ENCODE peak calls at places on chromosomes 3 and 15, in four cellular contexts. K is endothelial cell of umbilical vein, A is GM23338, B is breast epithelium. P is an unnamed sample.

GRCh38 chr15:80588801-80589200 is 106.3 kb upstream of the ABHD17C start:
- DNase-seq in B (no peak), K (peak), A (no peak), P (no peak)

GRCh38 chr3:174540536-174540935 is 318.6 kb upstream of the NAALADL2 start:
- DNase-seq in K (no peak), A (peak), B (no peak), P (no peak)

GRCh38 chr3:126656376-126657134 is 1.6 kb upstream of the TXNRD3 start:
- DNase-seq in B (no peak), A (no peak), K (no peak), P (no peak)

GRCh38 chr3:17680530-17680929 is 61.9 kb downstream of the TBC1D5 start:
- DNase-seq in B (no peak), A (no peak), K (no peak), P (no peak)

GRCh38 chr15:41332788-41333527 is at the start of gene NUSAP1:
- DNase-seq in K (no peak), A (no peak), B (no peak), P (peak)

GRCh38 chr3:89264037-89264560 is 156.7 kb downstream of the EPHA3 start:
- DNase-seq in B (no peak), K (no peak), A (no peak), P (no peak)

GRCh38 chr3:141955163-141955562 is 78.7 kb downstream of the ATP1B3 start:
- DNase-seq in B (no peak), A (no peak), K (no peak), P (no peak)

GRCh38 chr3:129855454-129856419 is 37.8 kb downstream of the TMCC1 start:
- DNase-seq in A (no peak), B (no peak), K (peak), P (no peak)

GRCh38 chr3:57948080-57948671 is 60.0 kb upstream of the FLNB start:
- DNase-seq in B (no peak), K (no peak), A (no peak), P (no peak)

GRCh38 chr3:197297476-197298340 is 704 bp downstream of the DLG1 start:
- DNase-seq in K (peak), A (peak), B (peak), P (peak)
- TF ChIP-seq POLR2AphosphoS5 in K (peak), A (no peak), B (no peak), P (peak)

DNA sequence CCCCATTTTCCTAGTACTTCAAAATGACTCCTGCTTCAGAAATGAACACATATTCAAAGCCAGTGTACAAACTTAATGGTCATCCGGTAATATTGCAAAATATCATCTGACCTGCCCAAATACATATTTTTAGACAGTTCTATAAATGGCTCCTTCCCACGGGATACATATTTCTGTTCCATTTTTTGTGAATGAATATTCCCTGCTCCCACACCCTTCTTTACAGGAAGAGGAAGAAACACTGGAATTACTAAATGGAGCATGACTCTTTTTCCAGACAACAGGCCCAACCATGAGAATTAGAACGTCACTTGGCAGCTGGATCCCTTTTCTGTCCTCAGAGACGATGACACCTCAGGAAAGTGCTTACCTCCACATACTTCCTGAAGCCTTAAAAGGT is 38.0 kb upstream of the CBLB start:
- DNase-seq in B (peak), K (peak), A (no peak), P (no peak)
- TF ChIP-seq POLR2AphosphoS5 in B (no peak), K (no peak), A (no peak), P (no peak)

GRCh38 chr3:20375302-20375701 is 189.3 kb upstream of the SGO1 start:
- DNase-seq in K (no peak), A (no peak), B (no peak), P (no peak)

GRCh38 chr3:20380310-20380709 is 194.3 kb upstream of the SGO1 start:
- DNase-seq in B (no peak), A (no peak), K (no peak), P (no peak)
- TF ChIP-seq POLR2AphosphoS5 in B (no peak), A (no peak), K (no peak), P (no peak)

GRCh38 chr15:52778457-52778856 is 11.7 kb downstream of the ONECUT1 start:
- DNase-seq in K (no peak), A (peak), B (no peak), P (no peak)
- TF ChIP-seq POLR2AphosphoS5 in K (no peak), A (no peak), B (no peak), P (no peak)

GRCh38 chr3:24470277-24470676 is 24.4 kb downstream of the THRB start:
- DNase-seq in K (no peak), B (no peak), A (no peak), P (no peak)

GRCh38 chr3:24460974-24461373 is 33.7 kb downstream of the THRB start:
- DNase-seq in K (no peak), B (no peak), A (no peak), P (no peak)

GRCh38 chr3:24462737-24463136 is 31.9 kb downstream of the THRB start:
- DNase-seq in K (no peak), B (no peak), A (no peak), P (no peak)

DNA sequence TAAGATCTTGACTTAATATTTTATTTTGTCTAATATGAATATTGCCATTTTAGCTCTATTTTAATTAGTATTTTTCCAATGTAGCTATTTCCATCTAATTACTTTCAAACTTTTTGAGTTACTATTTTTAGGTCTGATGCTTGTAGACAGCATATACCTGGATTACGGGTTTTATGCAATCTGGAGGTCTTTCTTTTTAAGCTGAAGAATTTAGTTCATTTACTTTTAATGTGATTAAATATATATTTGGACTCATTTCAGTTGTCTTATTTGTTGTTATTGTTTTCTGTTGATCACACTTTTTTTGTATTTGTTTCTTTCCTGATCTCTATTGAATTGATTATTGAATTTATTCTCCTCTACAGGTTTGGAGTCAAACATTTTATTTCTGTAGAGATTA is 30.3 kb downstream of the THRB start:
- DNase-seq in B (no peak), A (no peak), K (no peak), P (no peak)
- TF ChIP-seq POLR2AphosphoS5 in B (no peak), A (no peak), K (no peak), P (no peak)

GRCh38 chr3:189165092-189165491 is 6.7 kb upstream of the TPRG1 start:
- DNase-seq in B (no peak), A (no peak), K (no peak), P (no peak)

GRCh38 chr3:189169728-189170127 is 2.0 kb upstream of the TPRG1 start:
- DNase-seq in K (no peak), B (no peak), A (peak), P (no peak)

GRCh38 chr3:189168711-189169110 is 3.1 kb upstream of the TPRG1 start:
- DNase-seq in B (no peak), A (no peak), K (no peak), P (no peak)

GRCh38 chr3:189166334-189166733 is 5.4 kb upstream of the TPRG1 start:
- DNase-seq in A (peak), B (no peak), K (no peak), P (no peak)

DNA sequence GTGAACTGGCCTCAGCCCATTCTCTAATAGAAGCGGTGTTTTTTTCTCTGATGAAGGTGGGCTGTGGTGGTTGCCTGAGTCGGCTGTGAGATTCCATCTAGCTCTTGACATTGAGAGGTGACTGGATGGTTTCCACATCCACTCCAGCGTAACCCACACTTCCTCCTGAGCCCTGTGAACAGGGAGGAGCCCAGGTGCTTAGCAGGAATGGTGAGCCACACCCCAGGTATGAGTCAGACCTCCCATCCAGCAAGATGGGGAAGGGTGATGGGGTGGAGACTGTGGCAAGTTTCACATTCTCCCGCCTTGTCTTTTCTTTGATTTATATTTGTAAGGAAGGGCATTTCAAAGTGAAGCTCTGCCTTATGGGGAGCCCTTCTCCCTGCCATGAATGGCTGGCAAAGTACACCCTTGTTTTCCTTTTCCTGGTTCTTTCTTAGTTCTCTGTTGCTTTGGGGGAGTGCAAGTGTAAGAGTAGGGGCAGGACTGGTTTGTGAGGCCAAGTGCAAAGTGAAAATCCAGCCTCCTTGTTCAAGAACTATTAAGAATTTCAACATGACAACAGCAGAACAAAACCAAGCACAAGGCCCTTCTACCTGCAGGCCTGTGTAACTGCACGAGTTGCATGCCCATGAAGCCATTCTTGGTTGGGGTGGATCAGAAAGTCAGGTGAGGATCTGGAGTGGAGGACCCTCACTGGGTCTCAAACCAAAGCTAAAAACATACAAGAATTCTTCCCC is 4.6 kb upstream of the TPRG1 start:
- DNase-seq in K (no peak), B (no peak), A (peak), P (no peak)
- TF ChIP-seq POLR2AphosphoS5 in K (no peak), B (no peak), A (no peak), P (no peak)

GRCh38 chr3:13419356-13420050 is 619 bp downstream of the NUP210 start:
- DNase-seq in B (no peak), A (peak), K (no peak), P (peak)

GRCh38 chr3:13424111-13424844 is 4.2 kb upstream of the NUP210 start:
- DNase-seq in A (no peak), B (no peak), K (no peak), P (no peak)

GRCh38 chr3:13420817-13421755 is 964 bp upstream of the NUP210 start:
- DNase-seq in A (peak), K (no peak), B (no peak), P (peak)

GRCh38 chr3:13416002-13416793 is 3.9 kb downstream of the NUP210 start:
- DNase-seq in B (no peak), A (peak), K (no peak), P (no peak)

GRCh38 chr3:13420051-13420816 is at the start of gene NUP210:
- DNase-seq in A (peak), B (no peak), K (no peak), P (peak)
- TF ChIP-seq POLR2AphosphoS5 in A (peak), B (no peak), K (no peak), P (no peak)

DNA sequence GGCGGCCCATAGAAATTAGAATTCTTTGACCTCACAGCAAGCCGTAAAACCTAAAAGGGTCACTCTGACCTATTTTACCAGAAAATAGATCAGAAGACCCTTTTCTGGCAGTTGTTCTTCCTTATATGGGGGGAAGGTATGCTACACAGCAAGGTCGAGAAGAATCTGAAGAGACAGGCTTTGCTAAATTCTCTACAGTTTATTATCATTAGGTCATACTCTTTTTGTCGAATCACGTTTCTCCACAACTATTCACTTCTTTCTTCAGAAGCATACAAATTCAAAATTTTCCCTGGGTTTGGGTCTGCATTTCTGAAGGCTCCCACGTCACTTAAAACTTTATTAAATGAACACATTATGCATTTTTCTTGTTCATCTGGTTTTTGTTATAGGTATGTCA is 229.5 kb upstream of the GRM7 start:
- DNase-seq in K (no peak), A (no peak), B (no peak), P (no peak)
- TF ChIP-seq POLR2AphosphoS5 in K (no peak), A (no peak), B (no peak), P (no peak)

DNA sequence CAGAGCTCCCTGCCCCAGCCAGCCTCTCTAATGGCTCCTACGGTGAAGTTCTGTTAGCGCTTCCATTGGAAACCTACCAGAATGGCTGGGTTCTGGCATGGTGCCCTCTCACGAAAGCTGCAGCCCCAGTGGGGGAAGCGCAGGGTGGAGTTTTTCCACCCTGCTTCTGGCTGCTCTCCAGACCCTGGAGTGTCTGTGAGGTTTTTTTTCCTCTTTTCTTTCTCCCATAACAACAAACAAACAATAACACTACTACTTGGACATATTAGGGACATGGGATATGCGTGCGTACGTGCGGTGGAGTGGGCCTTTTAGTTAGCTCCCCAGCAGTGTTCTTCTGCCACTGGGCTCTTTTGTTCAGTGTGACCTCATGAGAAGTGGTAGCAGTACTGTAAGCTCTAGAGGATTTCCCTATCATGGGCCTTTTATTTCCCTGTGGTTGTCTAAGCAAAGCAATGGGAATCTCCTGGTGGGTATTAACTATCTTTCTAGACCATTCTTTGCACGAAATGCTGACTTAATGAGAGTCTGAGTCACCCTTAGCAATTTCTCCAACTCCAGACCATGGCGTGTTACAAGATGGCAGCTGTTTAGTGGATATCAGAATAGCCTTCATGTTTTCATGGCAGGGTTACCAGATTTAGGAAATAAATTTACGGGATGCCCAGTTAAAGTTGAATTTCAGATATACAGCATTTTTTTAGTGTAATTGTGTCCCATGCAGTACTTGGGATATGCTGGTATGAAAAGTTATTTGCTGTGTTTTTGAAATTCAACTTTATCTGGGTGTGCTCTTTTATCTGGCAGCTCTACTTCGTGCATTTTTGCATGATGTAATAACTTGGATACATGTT is 162.0 kb downstream of the FNDC3B start:
- DNase-seq in K (peak), B (peak), A (no peak), P (no peak)
- TF ChIP-seq POLR2AphosphoS5 in K (peak), B (peak), A (no peak), P (no peak)

DNA sequence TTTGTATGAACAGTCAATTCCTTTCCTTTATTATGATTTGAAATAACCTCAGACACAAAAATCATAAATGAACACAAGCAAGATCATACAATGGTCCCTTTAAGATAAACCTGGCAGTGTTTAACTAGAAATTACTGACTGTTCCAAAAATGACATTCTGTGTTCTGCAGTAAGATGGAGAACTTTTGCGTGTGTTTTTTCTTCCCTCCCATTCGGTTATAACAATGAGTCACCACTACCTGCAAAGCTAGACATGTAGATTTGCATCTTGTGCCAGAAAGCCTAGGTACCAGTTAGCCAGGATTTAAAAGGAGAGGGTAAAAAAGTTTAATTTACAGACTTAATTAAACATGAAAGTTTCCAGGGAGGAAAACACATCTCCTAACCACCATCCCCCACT is 248.2 kb upstream of the ADAMTS9 start:
- DNase-seq in K (no peak), B (no peak), A (no peak), P (no peak)
- TF ChIP-seq POLR2AphosphoS5 in K (no peak), B (no peak), A (no peak), P (no peak)

P was measured in GM12892.